ENCODE peak calls at places on chromosome 3, in six cellular contexts. D is mucosa of descending colon, H is transverse colon, X is heart left ventricle, U is mammary epithelial cell, K is stomach. Q is an unnamed sample. For H3K4me1, the result is how much of the 10 kb centered on the place peaks cover.

GRCh38 chr3:36178018-36178417 is 202.3 kb upstream of the STAC start:
- DNase-seq in D (no peak), H (no peak), X (no peak), U (no peak), K (no peak), Q (no peak)

GRCh38 chr3:16907245-16907644 is 22.5 kb downstream of the PLCL2 start:
- DNase-seq in D (no peak), H (no peak), X (no peak), U (no peak), K (no peak), Q (no peak)

GRCh38 chr3:161349529-161350278 is 21.6 kb downstream of the SPTSSB start:
- DNase-seq in D (no peak), H (no peak), X (no peak), U (peak), K (no peak), Q (no peak)

GRCh38 chr3:175743733-175744400 is 884.7 kb downstream of the NAALADL2 start:
- DNase-seq in D (no peak), H (no peak), X (no peak), U (peak), K (no peak), Q (no peak)

GRCh38 chr3:111803123-111803593 is 55.9 kb upstream of the PHLDB2 start:
- DNase-seq in D (peak), H (peak), X (peak), U (peak), K (peak), Q (peak)

GRCh38 chr3:194276768-194277546 is 74.2 kb downstream of the CPN2 start:
- DNase-seq in D (no peak), H (peak), X (peak), U (no peak), K (no peak), Q (peak)

GRCh38 chr3:182104811-182105316 is 393.1 kb downstream of the SOX2 start:
- DNase-seq in D (no peak), H (no peak), X (no peak), U (no peak), K (no peak), Q (no peak)

GRCh38 chr3:16350041-16350952 is 85.3 kb downstream of the OXNAD1 start:
- DNase-seq in D (no peak), H (no peak), X (no peak), U (peak), K (no peak), Q (no peak)

GRCh38 chr3:169128579-169128978 is 534.9 kb downstream of the MECOM start:
- DNase-seq in D (no peak), H (no peak), X (no peak), U (no peak), K (no peak), Q (no peak)

GRCh38 chr3:177596822-177597271 is 399.6 kb upstream of the TBL1XR1 start:
- DNase-seq in D (no peak), H (no peak), X (no peak), U (peak), K (no peak), Q (no peak)

GRCh38 chr3:165805834-165806561 is 31.2 kb downstream of the BCHE start:
- DNase-seq in D (no peak), H (no peak), X (no peak), U (no peak), K (no peak), Q (no peak)

GRCh38 chr3:44712455-44713075 is at the start of gene ZNF502:
- DNase-seq in D (peak), H (peak), X (peak), U (peak), K (peak), Q (peak)

GRCh38 chr3:185402561-185402960 is 39.6 kb downstream of the MAP3K13 start:
- DNase-seq in D (no peak), H (no peak), X (no peak), U (no peak), K (no peak), Q (no peak)

GRCh38 chr3:79729096-79729495 is 38.7 kb downstream of the ROBO1 start:
- DNase-seq in D (no peak), H (no peak), X (no peak), U (no peak), K (no peak), Q (no peak)

GRCh38 chr3:14532691-14533456 is 7.3 kb downstream of the GRIP2 start:
- DNase-seq in D (peak), H (peak), X (peak), U (peak), K (peak), Q (no peak)

GRCh38 chr3:86788371-86788770 is 202.6 kb downstream of the VGLL3 start:
- DNase-seq in D (no peak), H (no peak), X (no peak), U (no peak), K (no peak), Q (no peak)

GRCh38 chr3:113210608-113211369 is 568 bp upstream of the BOC start:
- DNase-seq in D (peak), H (no peak), X (no peak), U (no peak), K (no peak), Q (no peak)
- H3K4me3 ChIP-seq in D (peak), H (peak), X (peak), U (peak), K (peak), Q (peak)

GRCh38 chr3:121152573-121152972 is 244.6 kb downstream of the STXBP5L start:
- DNase-seq in D (no peak), H (no peak), X (no peak), U (peak), K (no peak), Q (no peak)
- TF ChIP-seq CTCF in D (no peak), H (no peak), X (no peak), U (no peak), K (no peak), Q (no peak)

GRCh38 chr3:152365126-152365525 is 96.4 kb downstream of the MBNL1 start:
- DNase-seq in D (no peak), H (no peak), X (no peak), U (no peak), K (no peak), Q (no peak)

GRCh38 chr3:152360966-152361365 is 92.2 kb downstream of the MBNL1 start:
- DNase-seq in D (no peak), H (no peak), X (no peak), U (no peak), K (no peak), Q (no peak)

GRCh38 chr3:152365766-152366593 is 97.3 kb downstream of the MBNL1 start:
- DNase-seq in D (no peak), H (no peak), X (no peak), U (peak), K (no peak), Q (no peak)

GRCh38 chr3:152362086-152362485 is 93.4 kb downstream of the MBNL1 start:
- DNase-seq in D (no peak), H (no peak), X (no peak), U (no peak), K (no peak), Q (no peak)

GRCh38 chr3:152364237-152364636 is 95.5 kb downstream of the MBNL1 start:
- DNase-seq in D (no peak), H (no peak), X (no peak), U (no peak), K (no peak), Q (no peak)
- H3K4me1 ChIP-seq in D (under half), H (half or more), X (half or more), U (under half), K (half or more), Q (under half)

GRCh38 chr3:42088803-42089520 is 2.2 kb upstream of the TRAK1 start:
- DNase-seq in D (no peak), H (no peak), X (no peak), U (no peak), K (no peak), Q (no peak)

GRCh38 chr3:42092006-42092405 is 849 bp downstream of the TRAK1 start:
- DNase-seq in D (no peak), H (no peak), X (no peak), U (peak), K (no peak), Q (no peak)

GRCh38 chr3:42094128-42094527 is 3.0 kb downstream of the TRAK1 start:
- DNase-seq in D (no peak), H (no peak), X (no peak), U (no peak), K (no peak), Q (no peak)

GRCh38 chr3:42094992-42095391 is 3.8 kb downstream of the TRAK1 start:
- DNase-seq in D (no peak), H (no peak), X (no peak), U (no peak), K (no peak), Q (no peak)

DNA sequence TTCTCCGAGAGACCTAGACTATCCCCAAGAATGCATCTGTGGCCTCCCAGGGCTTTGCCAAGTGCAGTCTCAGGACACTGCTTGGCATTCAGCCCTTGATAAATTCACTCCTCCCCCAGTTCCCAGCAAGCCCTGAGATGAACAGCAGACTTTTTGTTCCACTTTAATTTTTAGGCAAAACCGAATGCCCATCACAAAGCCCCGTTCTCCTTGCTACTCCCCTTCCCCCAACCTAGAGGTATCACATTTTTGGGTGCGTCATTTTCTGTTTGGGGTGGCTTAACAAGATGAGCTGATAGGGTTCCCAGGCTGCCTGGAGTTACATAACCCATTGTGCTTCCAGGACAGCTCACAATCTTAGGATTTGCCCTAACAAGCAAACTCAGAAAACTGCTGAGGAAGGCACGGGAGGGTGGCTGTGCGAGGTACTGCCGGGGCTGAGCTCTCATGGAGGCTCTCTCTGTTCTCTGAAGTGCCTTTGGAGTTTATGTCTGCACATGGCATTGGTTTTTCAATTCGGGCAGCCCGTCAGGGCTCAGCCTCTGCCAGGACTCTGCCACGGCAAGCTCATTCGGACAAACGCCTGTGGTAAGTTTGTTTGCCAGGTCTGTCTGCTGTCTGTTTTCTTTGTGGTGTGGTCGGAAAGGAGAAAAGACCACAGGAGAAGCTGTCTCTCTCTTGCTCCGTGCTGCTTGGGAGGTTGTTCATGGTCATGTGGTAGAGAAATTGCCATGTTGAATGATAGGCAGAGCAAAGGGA is at the start of gene TRAK1:
- DNase-seq in D (no peak), H (no peak), X (peak), U (peak), K (no peak), Q (no peak)
- H3K4me3 ChIP-seq in D (no peak), H (peak), X (peak), U (peak), K (peak), Q (peak)

DNA sequence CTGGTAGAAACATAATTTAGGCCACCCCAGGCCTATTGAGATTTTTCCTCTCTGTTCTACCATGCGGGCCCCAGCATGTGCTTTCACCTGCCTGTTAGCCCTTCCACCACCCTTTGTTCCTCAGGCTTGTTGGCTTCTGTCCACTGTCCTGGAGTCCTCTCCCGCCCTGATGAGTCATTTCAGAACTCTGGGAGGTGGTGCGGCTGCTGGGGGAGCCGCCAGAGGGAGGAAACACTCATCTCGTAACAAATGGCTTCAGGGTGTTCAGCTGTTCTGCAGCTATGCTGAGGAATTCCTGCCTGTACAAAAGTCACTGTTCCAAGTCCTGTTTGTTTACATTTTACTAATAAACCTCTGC is 36.3 kb downstream of the LRTM1 start:
- DNase-seq in D (peak), H (peak), X (peak), U (peak), K (peak), Q (peak)
- TF ChIP-seq CTCF in D (peak), H (peak), X (peak), U (peak), K (no peak), Q (peak)

Q was measured in upper lobe of right lung.